ENCODE peak calls at places on chromosomes 12 and 14, in six cellular contexts. R is mammary epithelial cell, E is HT1080, O is T-helper 2 cell, B is fibroblast of pulmonary artery, F is head of caudate nucleus. K is an unnamed sample.

GRCh38 chr14:61973981-61974380 is 211.8 kb downstream of the SNAPC1 start:
- DNase-seq in F (no peak), R (peak; percentile 32), E (peak; percentile 88), B (peak; percentile 33), O (no peak), K (no peak)

GRCh38 chr12:19120795-19121194 is 8.7 kb upstream of the PLEKHA5 start:
- DNase-seq in O (no peak), R (peak; percentile 56), F (no peak), E (peak; percentile 70), B (no peak), K (no peak)

GRCh38 chr12:6821271-6821673 is 349 bp upstream of the GPR162 start:
- DNase-seq in F (peak; percentile 63), B (peak; percentile 85), R (no peak), O (no peak), E (peak; percentile 66), K (no peak)

GRCh38 chr14:66322564-66322963 is 163.6 kb upstream of the CCDC196 start:
- DNase-seq in F (no peak), E (no peak), B (no peak), R (no peak), O (no peak), K (no peak)

GRCh38 chr14:69547701-69548348 is 26.8 kb downstream of the CCDC177 start:
- DNase-seq in E (no peak), B (peak; percentile 20), O (no peak), F (peak; percentile 65), R (no peak), K (no peak)

GRCh38 chr14:96246535-96246839 is 9.5 kb upstream of the BDKRB1 start:
- DNase-seq in R (peak; percentile 91), B (peak; percentile 93), O (no peak), F (no peak), E (peak; percentile 93), K (no peak)

GRCh38 chr12:6076776-6077700 is 47.4 kb downstream of the VWF start:
- DNase-seq in E (no peak), R (no peak), F (no peak), O (no peak), B (no peak), K (no peak)

GRCh38 chr12:116236148-116236731 is 41.3 kb downstream of the MED13L start:
- DNase-seq in R (peak; percentile 40), F (peak; percentile 46), E (peak; percentile 41), B (peak; percentile 71), O (peak; percentile 12), K (no peak)

GRCh38 chr12:52741378-52742195 is 35.6 kb downstream of the KRT76 start:
- DNase-seq in O (peak; percentile 5), F (no peak), R (peak; percentile 45), E (peak; percentile 32), B (peak; percentile 72), K (peak; percentile 64)

K was measured in NCI-H1048.